ENCODE peak calls at places on chromosomes 5 and 9, in four cellular contexts. A is GM12878, N is K562, R is HepG2. O is an unnamed sample. For H3K79me2, the result is how much of the 10 kb centered on the place peaks cover.

GRCh38 chr5:82405618-82406199 is 127.6 kb upstream of the RPS23 start:
- DNase-seq in A (no peak), N (no peak), R (peak), O (no peak)

GRCh38 chr9:98164912-98165311 is 27.5 kb downstream of the CORO2A start:
- DNase-seq in A (no peak), N (no peak), R (no peak), O (no peak)

GRCh38 chr9:113501129-113501686 is 37.7 kb downstream of the RGS3 start:
- DNase-seq in A (no peak), N (no peak), R (no peak), O (no peak)

GRCh38 chr5:17129093-17129492 is 88.3 kb upstream of the BASP1 start:
- DNase-seq in A (no peak), N (no peak), R (no peak), O (no peak)

GRCh38 chr9:73643379-73644013 is 491.8 kb downstream of the ANXA1 start:
- DNase-seq in A (no peak), N (no peak), R (no peak), O (no peak)

GRCh38 chr5:65209341-65209740 is 272.4 kb downstream of the ADAMTS6 start:
- DNase-seq in A (no peak), N (no peak), R (no peak), O (no peak)

GRCh38 chr5:138574744-138575193 is 432 bp downstream of the HSPA9 start:
- DNase-seq in A (no peak), N (no peak), R (no peak), O (no peak)

GRCh38 chr5:43553381-43553780 is 3.5 kb downstream of the PAIP1 start:
- DNase-seq in A (no peak), N (no peak), R (no peak), O (no peak)

GRCh38 chr9:112914524-112914923 is 23.8 kb upstream of the SLC46A2 start:
- DNase-seq in A (no peak), N (no peak), R (no peak), O (no peak)

GRCh38 chr9:136081113-136081825 is 13.8 kb downstream of the NACC2 start:
- DNase-seq in A (no peak), N (no peak), R (no peak), O (peak)

GRCh38 chr9:5586391-5586802 is 42.5 kb upstream of the RIC1 start:
- DNase-seq in A (peak), N (no peak), R (no peak), O (no peak)

GRCh38 chr9:111815200-111816070 is 20.7 kb upstream of the SHOC1 start:
- DNase-seq in A (no peak), N (no peak), R (no peak), O (no peak)

GRCh38 chr5:139445325-139446170 is 6.2 kb upstream of the DNAJC18 start:
- DNase-seq in A (no peak), N (no peak), R (no peak), O (no peak)

GRCh38 chr5:91007251-91007650 is 375.9 kb downstream of the ARRDC3 start:
- DNase-seq in A (no peak), N (no peak), R (no peak), O (no peak)

GRCh38 chr5:174139623-174140022 is 94.1 kb downstream of the NSG2 start:
- DNase-seq in A (no peak), N (no peak), R (no peak), O (no peak)

GRCh38 chr5:206927-207536 is 10.9 kb downstream of the CCDC127 start:
- DNase-seq in A (no peak), N (peak), R (no peak), O (no peak)

GRCh38 chr5:57327934-57328333 is 154.1 kb downstream of the GPBP1 start:
- DNase-seq in A (no peak), N (no peak), R (peak), O (no peak)

GRCh38 chr9:7348692-7349091 is 450.9 kb downstream of the DMAC1 start:
- DNase-seq in A (no peak), N (no peak), R (no peak), O (no peak)

GRCh38 chr5:73395274-73395673 is 53.3 kb downstream of the FOXD1 start:
- DNase-seq in A (no peak), N (no peak), R (no peak), O (no peak)

GRCh38 chr5:172321593-172321992 is 38.0 kb upstream of the UBTD2 start:
- DNase-seq in A (no peak), N (no peak), R (no peak), O (no peak)

GRCh38 chr5:61966558-61966957 is 339.4 kb upstream of the KIF2A start:
- DNase-seq in A (no peak), N (no peak), R (no peak), O (no peak)

GRCh38 chr5:110510146-110510545 is 216.3 kb downstream of the TMEM232 start:
- DNase-seq in A (no peak), N (no peak), R (no peak), O (no peak)

GRCh38 chr9:112878752-112879151 is 11.9 kb downstream of the SLC46A2 start:
- DNase-seq in A (no peak), N (no peak), R (no peak), O (no peak)

GRCh38 chr9:86893811-86894490 is 53.4 kb downstream of the GAS1 start:
- DNase-seq in A (no peak), N (no peak), R (no peak), O (no peak)

GRCh38 chr5:95216136-95216955 is 68.5 kb downstream of the MCTP1 start:
- DNase-seq in A (no peak), N (no peak), R (no peak), O (no peak)

GRCh38 chr5:78273436-78273835 is 21.1 kb downstream of the AP3B1 start:
- DNase-seq in A (no peak), N (no peak), R (no peak), O (no peak)

GRCh38 chr9:127093319-127094020 is 29.0 kb downstream of the ANGPTL2 start:
- DNase-seq in A (no peak), N (no peak), R (no peak), O (no peak)

GRCh38 chr5:179825655-179826182 is 5.0 kb downstream of the SQSTM1 start:
- DNase-seq in A (no peak), N (peak), R (peak), O (peak)

GRCh38 chr9:34493972-34494535 is 28.7 kb downstream of the ENHO start:
- DNase-seq in A (no peak), N (peak), R (no peak), O (no peak)

GRCh38 chr9:73183917-73184861 is 32.5 kb downstream of the ANXA1 start:
- DNase-seq in A (no peak), N (peak), R (peak), O (no peak)

DNA sequence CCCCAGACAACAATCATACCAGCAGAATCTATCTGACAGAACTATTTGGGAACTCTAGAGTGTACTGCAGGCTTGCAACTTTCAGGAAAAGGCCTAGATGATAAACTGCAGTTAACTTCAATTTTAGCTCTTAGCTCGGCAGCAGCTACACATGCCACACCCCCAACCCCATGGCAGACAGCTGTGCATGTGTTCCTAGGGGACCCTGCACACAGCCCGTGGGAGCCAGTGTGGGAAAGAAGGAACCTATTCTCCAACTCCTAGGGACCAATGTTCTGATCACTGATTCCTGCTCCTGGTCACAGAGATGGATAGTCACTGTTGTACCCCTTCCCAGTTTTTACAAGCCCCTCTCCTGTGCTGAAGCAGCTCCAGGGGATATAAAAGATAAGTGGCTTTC is 179.6 kb downstream of the DRD1 start:
- DNase-seq in A (no peak), N (no peak), R (no peak), O (no peak)
- H3K79me2 ChIP-seq in A (under half), N (under half), R (under half), O (under half)

GRCh38 chr5:102080288-102080687 is 215.8 kb downstream of the SLCO4C1 start:
- DNase-seq in A (no peak), N (no peak), R (peak), O (no peak)

DNA sequence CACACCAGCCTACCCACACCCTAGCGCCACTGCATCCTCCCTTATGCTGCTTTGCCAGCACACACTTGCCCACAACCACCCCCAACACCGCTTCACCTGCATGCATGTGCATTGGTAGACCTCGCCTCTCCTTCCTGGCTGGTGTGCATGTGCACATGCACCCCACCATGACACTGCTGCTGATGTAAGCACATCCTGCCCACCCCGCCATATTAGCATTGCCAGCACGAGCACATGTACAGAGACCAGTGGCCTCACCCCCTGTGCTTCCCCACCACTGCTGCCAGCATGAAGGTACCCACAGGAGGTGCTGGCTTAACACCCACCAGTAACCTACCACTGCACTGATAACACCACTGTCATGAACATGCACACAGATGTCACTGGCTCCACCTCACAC is 218.2 kb downstream of the SLCO4C1 start:
- DNase-seq in A (no peak), N (no peak), R (no peak), O (no peak)
- TF ChIP-seq GABPA in A (no peak), N (no peak), R (no peak), O (no peak)

DNA sequence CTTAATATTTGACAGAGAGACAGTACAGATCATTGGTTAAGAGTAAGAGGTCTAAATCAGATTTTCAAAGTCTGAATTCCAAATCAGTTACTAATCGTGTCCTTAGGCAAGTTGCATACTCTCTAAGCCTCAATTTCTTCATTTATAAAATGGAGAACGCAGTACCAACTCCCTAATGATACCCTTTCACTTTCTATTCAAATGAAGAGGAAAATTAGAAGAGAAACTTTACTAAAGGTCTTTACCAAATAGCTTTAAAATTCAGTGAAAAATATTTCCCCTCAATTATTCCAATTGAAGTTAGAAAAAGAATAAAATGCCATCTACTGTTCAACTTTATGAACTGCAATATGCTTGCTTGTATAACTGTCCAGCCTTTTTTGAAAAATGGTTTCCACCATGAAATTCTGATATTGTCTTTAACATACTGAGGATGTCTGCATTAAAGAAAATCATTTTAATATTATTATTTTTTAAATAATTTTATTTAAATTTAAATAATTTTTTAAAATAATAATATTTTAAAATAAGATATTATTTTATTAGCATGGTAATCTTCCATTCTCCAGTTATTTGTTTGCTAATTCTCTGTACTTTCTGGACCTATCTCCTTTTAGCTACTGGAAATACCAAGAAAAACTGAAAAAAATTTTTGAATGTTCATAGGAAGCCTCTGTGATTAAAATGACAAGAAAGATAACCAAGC is 36.0 kb downstream of the POC5 start:
- DNase-seq in A (no peak), N (no peak), R (peak), O (no peak)
- H2AFZ ChIP-seq in A (no peak), N (no peak), R (no peak), O (no peak)

DNA sequence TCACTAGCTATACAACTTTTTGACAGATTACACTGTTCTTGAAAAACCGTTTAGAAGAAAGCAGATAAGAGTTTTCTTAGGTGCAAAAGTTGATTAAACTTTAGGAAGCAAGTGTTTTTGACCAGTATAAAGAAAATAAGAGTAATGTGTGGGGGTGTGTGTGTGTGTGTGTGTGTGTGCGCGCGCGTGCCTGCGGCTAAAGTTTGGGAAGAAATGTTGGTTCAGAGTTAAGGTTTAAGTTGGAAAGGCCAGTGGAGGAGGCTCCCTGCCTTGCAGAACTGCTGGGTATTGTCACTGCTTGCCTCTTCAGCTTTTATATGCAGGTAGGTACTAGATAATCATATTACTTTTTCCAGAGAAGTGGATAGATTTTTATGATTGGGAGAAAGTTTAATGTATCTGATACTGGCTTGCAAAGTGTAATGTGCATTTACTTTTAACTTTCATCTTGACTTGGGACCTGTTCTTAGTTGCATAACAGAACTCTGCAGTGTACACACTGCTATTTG is 2.0 kb downstream of the PIK3R1 start:
- DNase-seq in A (no peak), N (no peak), R (no peak), O (no peak)
- H3K79me2 ChIP-seq in A (half or more), N (under half), R (half or more), O (half or more)

GRCh38 chr5:127038550-127038949 is 8.2 kb upstream of the MARCHF3 start:
- DNase-seq in A (no peak), N (no peak), R (no peak), O (no peak)

GRCh38 chr5:127041571-127041970 is 11.2 kb upstream of the MARCHF3 start:
- DNase-seq in A (no peak), N (no peak), R (no peak), O (no peak)

GRCh38 chr5:127042593-127042992 is 12.2 kb upstream of the MARCHF3 start:
- DNase-seq in A (no peak), N (no peak), R (no peak), O (peak)

GRCh38 chr5:127046343-127047072 is 16.1 kb upstream of the MARCHF3 start:
- DNase-seq in A (no peak), N (no peak), R (no peak), O (no peak)

GRCh38 chr5:127040779-127041520 is 10.6 kb upstream of the MARCHF3 start:
- DNase-seq in A (no peak), N (no peak), R (no peak), O (no peak)
- TF ChIP-seq GABPA in A (no peak), N (no peak), R (no peak), O (no peak)

GRCh38 chr9:124179196-124180071 is 78.3 kb upstream of the NEK6 start:
- DNase-seq in A (no peak), N (no peak), R (no peak), O (no peak)

GRCh38 chr9:124174385-124174784 is 83.4 kb upstream of the NEK6 start:
- DNase-seq in A (peak), N (no peak), R (no peak), O (no peak)
- H2AFZ ChIP-seq in A (peak), N (no peak), R (no peak), O (no peak)

DNA sequence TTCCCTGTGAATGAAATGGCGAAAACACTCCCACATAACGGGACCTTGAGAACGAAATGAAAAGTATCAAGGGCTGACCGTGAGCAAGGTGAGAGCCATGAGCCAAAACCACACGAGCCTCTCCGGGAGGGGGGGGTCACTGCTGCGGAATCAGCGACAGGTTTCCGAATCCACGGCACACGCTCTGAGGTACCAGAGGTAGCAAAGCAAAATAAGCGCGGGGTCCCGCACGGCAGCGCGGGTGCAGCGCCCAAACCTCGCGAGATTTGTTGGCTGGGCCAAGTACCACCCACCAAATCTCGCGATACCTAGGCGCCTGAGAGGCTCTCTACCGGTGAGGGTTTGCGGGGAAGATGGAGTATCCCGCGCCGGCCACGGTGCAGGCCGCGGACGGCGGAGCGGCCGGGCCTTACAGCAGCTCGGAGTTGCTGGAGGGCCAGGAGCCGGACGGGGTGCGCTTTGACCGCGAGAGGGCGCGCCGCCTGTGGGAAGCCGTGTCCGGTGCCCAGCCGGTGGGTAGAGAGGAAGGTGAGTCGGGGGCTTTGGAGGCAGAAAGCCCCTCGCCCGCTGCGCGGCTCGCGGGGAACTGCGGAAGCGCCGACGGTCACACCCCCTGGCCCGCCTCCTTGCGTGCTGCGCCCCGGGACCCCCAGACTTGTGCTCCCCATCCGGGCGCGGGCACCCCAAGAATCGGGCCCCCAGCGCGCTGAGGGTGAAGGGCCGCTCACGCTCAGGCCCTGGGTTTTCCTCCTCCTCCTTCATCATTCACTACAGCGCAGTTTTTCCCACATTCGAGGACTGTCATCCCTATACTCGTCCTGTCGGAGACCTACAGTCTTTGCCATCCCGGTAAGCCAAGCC is at the start of gene ZNF346:
- DNase-seq in A (peak), N (peak), R (peak), O (peak)
- H3K79me2 ChIP-seq in A (under half), N (half or more), R (under half), O (half or more)

DNA sequence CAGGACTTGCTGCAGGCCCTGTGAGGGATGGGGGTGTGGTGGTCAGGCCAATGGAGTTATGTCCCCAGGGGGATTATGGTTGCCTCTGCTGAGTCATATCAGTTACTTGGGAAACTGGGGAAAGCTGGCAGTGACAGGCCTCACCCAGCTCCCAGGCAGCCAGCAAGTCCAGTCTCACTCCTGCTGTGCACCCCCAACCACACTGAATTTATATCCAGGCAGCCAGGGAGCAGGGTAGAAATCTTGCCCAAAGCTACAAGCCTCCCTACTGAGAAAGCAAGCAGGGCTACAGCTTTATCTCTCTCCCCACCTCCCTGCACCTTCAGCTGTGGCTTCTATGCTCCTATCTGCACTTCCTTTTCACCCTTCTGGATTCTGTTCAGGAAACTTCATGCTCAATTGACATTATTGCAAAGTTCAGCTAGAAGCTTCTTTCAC is 2076.0 kb upstream of the CDH9 start:
- DNase-seq in A (no peak), N (no peak), R (no peak), O (no peak)
- TF ChIP-seq GABPA in A (no peak), N (no peak), R (no peak), O (no peak)

DNA sequence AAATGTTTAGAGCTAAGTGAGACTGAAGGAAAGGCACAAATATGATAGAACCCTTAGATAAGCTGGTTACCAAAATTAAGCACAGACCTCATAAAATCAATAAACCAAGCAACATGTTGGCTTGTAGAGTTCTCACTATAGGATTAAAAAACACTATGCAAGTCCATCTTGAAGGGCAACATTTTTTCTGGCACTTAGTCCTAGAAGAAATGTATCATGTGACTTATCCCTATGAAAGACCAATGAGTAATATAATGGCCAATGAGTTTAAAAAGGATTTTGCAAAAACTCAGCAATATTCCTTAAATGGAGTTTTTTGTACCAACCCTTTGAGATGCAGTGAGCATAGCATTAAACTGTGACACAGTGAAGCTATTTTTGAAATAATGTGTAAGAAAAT is 216.3 kb upstream of the ADRA1B start:
- DNase-seq in A (no peak), N (no peak), R (no peak), O (no peak)
- H2AFZ ChIP-seq in A (no peak), N (no peak), R (no peak), O (no peak)

O was measured in SK-N-SH.